ENCODE peak calls at places on chromosomes 12 and 14, in six cellular contexts. One of them, this sample, is unnamed.

GRCh38 chr14:76067536-76067935 is 82.0 kb downstream of the IFT43 start:
- DNase-seq in uterus: no peak
- DNase-seq in prostate gland: no peak
- DNase-seq in adrenal gland: no peak
- DNase-seq in HL-60: no peak
- DNase-seq in tibial artery: no peak
- DNase-seq in this sample: no peak

GRCh38 chr12:49683604-49684309 is 23.4 kb downstream of the FMNL3 start:
- DNase-seq in uterus: no peak
- DNase-seq in prostate gland: no peak
- DNase-seq in adrenal gland: no peak
- DNase-seq in tibial artery: no peak
- DNase-seq in HL-60: no peak
- DNase-seq in this sample: no peak

GRCh38 chr14:95620659-95621059 is 65.6 kb upstream of the TCL1B start:
- DNase-seq in tibial artery: no peak
- DNase-seq in uterus: no peak
- DNase-seq in adrenal gland: no peak
- DNase-seq in HL-60: no peak
- DNase-seq in prostate gland: no peak
- DNase-seq in this sample: no peak

GRCh38 chr12:92132282-92132681 is 13.4 kb downstream of the BTG1 start:
- DNase-seq in adrenal gland: no peak
- DNase-seq in uterus: no peak
- DNase-seq in HL-60: no peak
- DNase-seq in tibial artery: no peak
- DNase-seq in prostate gland: no peak
- DNase-seq in this sample: no peak

GRCh38 chr12:52390739-52391617 is 5.5 kb upstream of the KRT84 start:
- DNase-seq in prostate gland: no peak
- DNase-seq in uterus: no peak
- DNase-seq in adrenal gland: no peak
- DNase-seq in HL-60: peak
- DNase-seq in tibial artery: no peak
- DNase-seq in this sample: no peak

GRCh38 chr12:131035268-131035681 is 81.6 kb downstream of the ADGRD1 start:
- DNase-seq in uterus: no peak
- DNase-seq in prostate gland: peak
- DNase-seq in tibial artery: no peak
- DNase-seq in adrenal gland: no peak
- DNase-seq in HL-60: no peak
- DNase-seq in this sample: no peak

GRCh38 chr14:69152181-69152943 is 557 bp downstream of the DCAF5 start:
- DNase-seq in HL-60: peak
- DNase-seq in uterus: peak
- DNase-seq in prostate gland: peak
- DNase-seq in adrenal gland: peak
- DNase-seq in tibial artery: peak
- DNase-seq in this sample: peak

GRCh38 chr12:27573972-27574371 is 50.0 kb downstream of the PPFIBP1 start:
- DNase-seq in prostate gland: no peak
- DNase-seq in tibial artery: no peak
- DNase-seq in adrenal gland: no peak
- DNase-seq in uterus: no peak
- DNase-seq in HL-60: no peak
- DNase-seq in this sample: no peak

GRCh38 chr12:4780624-4781023 is 60.4 kb downstream of the GALNT8 start:
- DNase-seq in adrenal gland: no peak
- DNase-seq in HL-60: no peak
- DNase-seq in tibial artery: peak
- DNase-seq in prostate gland: no peak
- DNase-seq in uterus: no peak
- DNase-seq in this sample: no peak

GRCh38 chr12:80677994-80678393 is 29.4 kb upstream of the MYF6 start:
- DNase-seq in prostate gland: no peak
- DNase-seq in tibial artery: no peak
- DNase-seq in uterus: no peak
- DNase-seq in adrenal gland: no peak
- DNase-seq in HL-60: no peak
- DNase-seq in this sample: no peak

GRCh38 chr12:109036975-109037374 is 15.4 kb upstream of the USP30 start:
- DNase-seq in HL-60: no peak
- DNase-seq in tibial artery: no peak
- DNase-seq in prostate gland: no peak
- DNase-seq in adrenal gland: no peak
- DNase-seq in uterus: no peak
- DNase-seq in this sample: no peak

GRCh38 chr12:59131462-59131861 is 211.2 kb upstream of the LRIG3 start:
- DNase-seq in HL-60: no peak
- DNase-seq in uterus: no peak
- DNase-seq in prostate gland: no peak
- DNase-seq in tibial artery: no peak
- DNase-seq in adrenal gland: no peak
- DNase-seq in this sample: no peak

GRCh38 chr12:64088431-64089349 is 133.4 kb downstream of the KICS2 start:
- DNase-seq in uterus: peak
- DNase-seq in prostate gland: peak
- DNase-seq in adrenal gland: peak
- DNase-seq in HL-60: peak
- DNase-seq in tibial artery: peak
- DNase-seq in this sample: no peak

GRCh38 chr12:21892341-21892740 is 48.9 kb downstream of the ABCC9 start:
- DNase-seq in prostate gland: no peak
- DNase-seq in adrenal gland: no peak
- DNase-seq in tibial artery: no peak
- DNase-seq in HL-60: no peak
- DNase-seq in uterus: no peak
- DNase-seq in this sample: no peak

GRCh38 chr14:22390824-22391461 is 198.1 kb downstream of the DAD1 start:
- DNase-seq in prostate gland: no peak
- DNase-seq in tibial artery: no peak
- DNase-seq in adrenal gland: no peak
- DNase-seq in HL-60: no peak
- DNase-seq in uterus: no peak
- DNase-seq in this sample: no peak

GRCh38 chr14:34629657-34630529 is at the start of gene SNX6:
- DNase-seq in adrenal gland: peak
- DNase-seq in uterus: peak
- DNase-seq in HL-60: peak
- DNase-seq in tibial artery: peak
- DNase-seq in prostate gland: peak
- DNase-seq in this sample: peak

GRCh38 chr14:31690056-31690455 is 128.9 kb downstream of the NUBPL start:
- DNase-seq in HL-60: no peak
- DNase-seq in prostate gland: no peak
- DNase-seq in uterus: no peak
- DNase-seq in tibial artery: no peak
- DNase-seq in adrenal gland: no peak
- DNase-seq in this sample: no peak

GRCh38 chr14:105272623-105273022 is 24.3 kb downstream of the BTBD6 start:
- DNase-seq in HL-60: no peak
- DNase-seq in adrenal gland: no peak
- DNase-seq in prostate gland: no peak
- DNase-seq in tibial artery: no peak
- DNase-seq in uterus: no peak
- DNase-seq in this sample: no peak

GRCh38 chr12:51482808-51483532 is 58.3 kb downstream of the SLC4A8 start:
- DNase-seq in HL-60: no peak
- DNase-seq in adrenal gland: no peak
- DNase-seq in tibial artery: no peak
- DNase-seq in uterus: no peak
- DNase-seq in prostate gland: no peak
- DNase-seq in this sample: no peak

GRCh38 chr12:46553911-46554310 is 181.3 kb upstream of the SLC38A2 start:
- DNase-seq in adrenal gland: no peak
- DNase-seq in HL-60: no peak
- DNase-seq in prostate gland: no peak
- DNase-seq in tibial artery: no peak
- DNase-seq in uterus: no peak
- DNase-seq in this sample: no peak

GRCh38 chr12:117231750-117232149 is 41.5 kb upstream of the FBXO21 start:
- DNase-seq in prostate gland: no peak
- DNase-seq in uterus: no peak
- DNase-seq in HL-60: no peak
- DNase-seq in tibial artery: no peak
- DNase-seq in adrenal gland: no peak
- DNase-seq in this sample: no peak
- TF ChIP-seq CTCF in prostate gland: no peak
- TF ChIP-seq CTCF in uterus: no peak
- TF ChIP-seq CTCF in HL-60: no peak
- TF ChIP-seq CTCF in tibial artery: no peak
- TF ChIP-seq CTCF in adrenal gland: no peak
- TF ChIP-seq CTCF in this sample: no peak

GRCh38 chr12:123533672-123534643 is at the start of gene RILPL1:
- DNase-seq in adrenal gland: peak
- DNase-seq in prostate gland: peak
- DNase-seq in tibial artery: peak
- DNase-seq in HL-60: no peak
- DNase-seq in uterus: peak
- DNase-seq in this sample: peak
- TF ChIP-seq CTCF in adrenal gland: peak
- TF ChIP-seq CTCF in prostate gland: peak
- TF ChIP-seq CTCF in tibial artery: peak
- TF ChIP-seq CTCF in HL-60: no peak
- TF ChIP-seq CTCF in uterus: peak
- TF ChIP-seq CTCF in this sample: no peak

GRCh38 chr14:103123634-103124500 is 606 bp downstream of the TNFAIP2 start:
- DNase-seq in prostate gland: no peak
- DNase-seq in uterus: peak
- DNase-seq in adrenal gland: peak
- DNase-seq in HL-60: peak
- DNase-seq in tibial artery: peak
- DNase-seq in this sample: peak
- TF ChIP-seq CTCF in prostate gland: peak
- TF ChIP-seq CTCF in uterus: peak
- TF ChIP-seq CTCF in adrenal gland: peak
- TF ChIP-seq CTCF in HL-60: no peak
- TF ChIP-seq CTCF in tibial artery: peak
- TF ChIP-seq CTCF in this sample: peak

GRCh38 chr12:110279976-110280783 is 867 bp upstream of the ATP2A2 start:
- DNase-seq in tibial artery: peak
- DNase-seq in HL-60: peak
- DNase-seq in adrenal gland: peak
- DNase-seq in prostate gland: peak
- DNase-seq in uterus: no peak
- DNase-seq in this sample: peak
- TF ChIP-seq CTCF in tibial artery: no peak
- TF ChIP-seq CTCF in HL-60: no peak
- TF ChIP-seq CTCF in adrenal gland: peak
- TF ChIP-seq CTCF in prostate gland: no peak
- TF ChIP-seq CTCF in uterus: no peak
- TF ChIP-seq CTCF in this sample: no peak

GRCh38 chr12:11227373-11227772 is 40.6 kb upstream of the TAS2R42 start:
- DNase-seq in HL-60: no peak
- DNase-seq in uterus: no peak
- DNase-seq in prostate gland: no peak
- DNase-seq in adrenal gland: no peak
- DNase-seq in tibial artery: no peak
- DNase-seq in this sample: no peak

DNA sequence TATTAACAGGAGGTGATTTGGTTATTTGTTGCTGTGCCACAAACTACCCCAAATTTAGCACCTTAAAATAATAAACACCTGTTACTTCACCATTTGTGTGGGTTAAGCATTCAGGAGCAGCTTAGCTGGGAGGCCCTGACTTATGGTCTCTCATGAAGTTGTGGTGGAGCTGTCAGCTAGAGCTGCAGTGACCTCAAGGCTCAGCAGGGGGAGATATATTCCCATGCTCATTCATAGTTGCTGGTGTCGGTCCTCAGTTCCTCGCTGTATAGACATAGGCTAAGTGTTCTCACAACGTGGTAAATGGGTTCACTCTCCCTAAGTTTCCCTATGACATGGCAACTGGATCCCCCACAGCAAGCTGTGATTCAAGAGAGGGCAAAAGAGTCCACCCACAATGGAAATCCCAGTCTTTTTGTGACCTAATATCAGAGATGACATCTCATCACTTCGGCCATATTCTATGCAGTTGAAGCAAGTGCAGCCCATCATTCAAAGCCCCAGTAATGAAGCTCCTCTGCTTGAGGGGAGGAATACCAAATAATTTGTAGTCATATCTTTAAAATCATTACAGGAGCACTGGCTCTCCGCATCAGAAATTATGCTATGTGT is 41.1 kb downstream of the PRB3 start:
- DNase-seq in prostate gland: peak
- DNase-seq in adrenal gland: peak
- DNase-seq in tibial artery: no peak
- DNase-seq in uterus: no peak
- DNase-seq in HL-60: peak
- DNase-seq in this sample: no peak
- TF ChIP-seq CTCF in prostate gland: peak
- TF ChIP-seq CTCF in adrenal gland: peak
- TF ChIP-seq CTCF in tibial artery: no peak
- TF ChIP-seq CTCF in uterus: no peak
- TF ChIP-seq CTCF in HL-60: peak
- TF ChIP-seq CTCF in this sample: peak

GRCh38 chr12:39503445-39503844 is 60.5 kb upstream of the KIF21A start:
- DNase-seq in HL-60: no peak
- DNase-seq in tibial artery: no peak
- DNase-seq in uterus: no peak
- DNase-seq in prostate gland: no peak
- DNase-seq in adrenal gland: no peak
- DNase-seq in this sample: no peak
- TF ChIP-seq CTCF in HL-60: no peak
- TF ChIP-seq CTCF in tibial artery: no peak
- TF ChIP-seq CTCF in uterus: no peak
- TF ChIP-seq CTCF in prostate gland: no peak
- TF ChIP-seq CTCF in adrenal gland: no peak
- TF ChIP-seq CTCF in this sample: no peak

GRCh38 chr14:59483819-59484610 is at the start of the genes JKAMP and L3HYPDH:
- DNase-seq in uterus: peak
- DNase-seq in HL-60: peak
- DNase-seq in adrenal gland: peak
- DNase-seq in tibial artery: peak
- DNase-seq in prostate gland: peak
- DNase-seq in this sample: peak
- TF ChIP-seq CTCF in uterus: peak
- TF ChIP-seq CTCF in HL-60: peak
- TF ChIP-seq CTCF in adrenal gland: peak
- TF ChIP-seq CTCF in tibial artery: peak
- TF ChIP-seq CTCF in prostate gland: peak
- TF ChIP-seq CTCF in this sample: peak

GRCh38 chr12:17809206-17809605 is 280.8 kb downstream of the RERGL start:
- DNase-seq in adrenal gland: no peak
- DNase-seq in uterus: no peak
- DNase-seq in tibial artery: no peak
- DNase-seq in prostate gland: no peak
- DNase-seq in HL-60: no peak
- DNase-seq in this sample: no peak
- TF ChIP-seq CTCF in adrenal gland: no peak
- TF ChIP-seq CTCF in uterus: no peak
- TF ChIP-seq CTCF in tibial artery: no peak
- TF ChIP-seq CTCF in prostate gland: no peak
- TF ChIP-seq CTCF in HL-60: no peak
- TF ChIP-seq CTCF in this sample: no peak